ENCODE peak calls at places on chromosome 4, in five cellular contexts. K, W, L, B and T are unnamed samples.

GRCh38 chr4:3389879-3390840 is 51.6 kb upstream of the HGFAC start:
- DNase-seq in L (no peak), K (no peak), W (no peak), B (no peak), T (no peak)

GRCh38 chr4:103915224-103915869 is 195.6 kb upstream of the TACR3 start:
- DNase-seq in W (no peak), L (peak), K (no peak), B (peak), T (peak)

GRCh38 chr4:162056947-162057346 is 106.9 kb downstream of the FSTL5 start:
- DNase-seq in B (no peak), L (no peak), K (no peak), W (no peak), T (no peak)

GRCh38 chr4:181659202-181659601 is 584.0 kb upstream of the TENM3 start:
- DNase-seq in W (no peak), L (no peak), K (no peak), B (peak), T (no peak)

GRCh38 chr4:137638934-137639333 is 106.6 kb upstream of the PCDH18 start:
- DNase-seq in W (no peak), B (no peak), L (no peak), K (no peak), T (no peak)

GRCh38 chr4:54085284-54085683 is 14.7 kb upstream of the GSX2 start:
- DNase-seq in W (no peak), K (no peak), B (peak), L (no peak), T (no peak)

GRCh38 chr4:38141808-38142500 is 181.8 kb downstream of the PTTG2 start:
- DNase-seq in B (no peak), W (no peak), L (no peak), K (no peak), T (no peak)

GRCh38 chr4:20319785-20320184 is 68.1 kb downstream of the SLIT2 start:
- DNase-seq in K (no peak), L (no peak), W (no peak), B (no peak), T (no peak)

GRCh38 chr4:17773125-17773698 is 8.2 kb downstream of the FAM184B start:
- DNase-seq in B (no peak), L (no peak), K (no peak), W (no peak), T (no peak)

GRCh38 chr4:73187325-73187724 is 71.3 kb downstream of the ANKRD17 start:
- DNase-seq in K (no peak), W (no peak), B (no peak), L (no peak), T (no peak)

GRCh38 chr4:31667701-31668100 is 947.5 kb downstream of the PCDH7 start:
- DNase-seq in W (no peak), B (no peak), L (no peak), K (no peak), T (no peak)

GRCh38 chr4:76539979-76540378 is 105.0 kb downstream of the SHROOM3 start:
- DNase-seq in B (peak), L (no peak), K (no peak), W (no peak), T (no peak)

GRCh38 chr4:169215656-169216055 is 55.1 kb downstream of the SH3RF1 start:
- DNase-seq in L (no peak), K (no peak), B (no peak), W (no peak), T (no peak)

GRCh38 chr4:78542373-78542772 is 9.2 kb upstream of the ANXA3 start:
- DNase-seq in B (no peak), L (no peak), W (no peak), K (no peak), T (no peak)